ENCODE peak calls at places on chromosomes 5 and 9, in nine cellular contexts. T is H7, B is left ventricle myocardium inferior, F is HepG2, M is GM12865, C is ovary, L is H1, A is OCI-LY7, N is esophagus squamous epithelium. Q is an unnamed sample.

GRCh38 chr5:107538331-107539162 is 132.2 kb downstream of the EFNA5 start:
- DNase-seq in N (no peak), B (no peak), F (no peak), A (no peak), C (no peak), T (no peak), M (no peak), L (no peak), Q (no peak)

GRCh38 chr9:124507880-124508432 is 757 bp upstream of the NR5A1 start:
- DNase-seq in F (no peak), B (no peak), A (no peak), L (no peak), C (peak; percentile 28), M (no peak), T (peak; percentile 45), N (no peak), Q (no peak)

GRCh38 chr9:91164724-91165520 is 196.8 kb downstream of the AUH start:
- DNase-seq in A (no peak), M (peak; percentile 12), F (peak; percentile 30), N (peak; percentile 32), B (peak; percentile 45), T (no peak), L (no peak), C (no peak), Q (peak; percentile 72)

GRCh38 chr9:69307446-69308216 is 17.4 kb upstream of the ENTREP1 start:
- DNase-seq in A (no peak), L (peak; percentile 58), M (no peak), N (no peak), F (no peak), T (peak; percentile 22), B (no peak), C (no peak), Q (no peak)

GRCh38 chr5:120567066-120567465 is 103.0 kb downstream of the PRR16 start:
- DNase-seq in M (no peak), C (no peak), N (no peak), L (no peak), A (no peak), F (no peak), B (no peak), T (no peak), Q (no peak)

GRCh38 chr9:4973902-4974301 is 11.2 kb upstream of the JAK2 start:
- DNase-seq in C (no peak), M (no peak), A (no peak), N (no peak), B (no peak), L (no peak), F (peak; percentile 40), T (no peak), Q (no peak)

GRCh38 chr5:40681351-40682311 is 1.9 kb downstream of the PTGER4 start:
- DNase-seq in L (no peak), N (peak; percentile 17), F (no peak), A (no peak), T (peak; percentile 59), B (peak; percentile 27), M (peak; percentile 30), C (no peak), Q (no peak)

GRCh38 chr9:36101916-36102741 is 34.4 kb upstream of the GLIPR2 start:
- DNase-seq in A (no peak), N (no peak), L (peak; percentile 27), C (no peak), B (no peak), M (no peak), T (no peak), F (peak; percentile 57), Q (peak; percentile 73)

GRCh38 chr9:135602789-135603481 is 36.4 kb downstream of the GLT6D1 start:
- DNase-seq in C (no peak), M (peak; percentile 45), A (peak; percentile 57), N (no peak), B (peak; percentile 14), L (peak; percentile 17), T (peak; percentile 83), F (no peak), Q (no peak)

GRCh38 chr9:69120380-69121154 is 53.5 kb upstream of the TJP2 start:
- DNase-seq in T (peak; percentile 93), A (peak; percentile 50), M (peak; percentile 21), B (no peak), C (peak; percentile 53), F (peak; percentile 81), L (peak; percentile 81), N (no peak), Q (no peak)

GRCh38 chr5:65203746-65204145 is 278.0 kb downstream of the ADAMTS6 start:
- DNase-seq in L (no peak), M (no peak), T (no peak), N (no peak), B (no peak), C (no peak), F (no peak), A (no peak), Q (no peak)

GRCh38 chr5:90096415-90097081 is 313.0 kb downstream of the CETN3 start:
- DNase-seq in M (peak; percentile 25), N (no peak), B (no peak), L (peak; percentile 2), F (peak; percentile 10), T (no peak), A (no peak), C (no peak), Q (peak; percentile 71)

GRCh38 chr5:170503970-170504525 is at the start of gene KCNIP1:
- DNase-seq in L (no peak), M (no peak), T (peak; percentile 92), N (no peak), F (no peak), C (no peak), A (no peak), B (no peak), Q (no peak)

GRCh38 chr5:170502692-170503091 is 1.1 kb upstream of the KCNIP1 start:
- DNase-seq in T (no peak), N (no peak), B (no peak), F (no peak), L (no peak), C (no peak), M (no peak), A (no peak), Q (no peak)

GRCh38 chr5:170508036-170508435 is 4.2 kb downstream of the KCNIP1 start:
- DNase-seq in B (no peak), F (no peak), L (no peak), A (no peak), T (no peak), M (peak; percentile 6), N (no peak), C (no peak), Q (no peak)

GRCh38 chr5:170501931-170502330 is 1.9 kb upstream of the KCNIP1 start:
- DNase-seq in C (no peak), M (no peak), N (no peak), F (no peak), L (no peak), B (no peak), T (no peak), A (no peak), Q (no peak)

GRCh38 chr5:170504598-170505266 is 912 bp downstream of the KCNIP1 start:
- DNase-seq in C (no peak), T (no peak), A (no peak), M (no peak), B (no peak), L (no peak), N (no peak), F (no peak), Q (no peak)
- H3K4me3 ChIP-seq in C (no peak overlapping the region), T (peak overlapping the region; percentile 39), A (no peak overlapping the region), M (no peak overlapping the region), B (peak overlapping the region; percentile 60), L (peak overlapping the region; percentile 63), N (peak overlapping the region; percentile 63), F (no peak overlapping the region), Q (no peak overlapping the region)

DNA sequence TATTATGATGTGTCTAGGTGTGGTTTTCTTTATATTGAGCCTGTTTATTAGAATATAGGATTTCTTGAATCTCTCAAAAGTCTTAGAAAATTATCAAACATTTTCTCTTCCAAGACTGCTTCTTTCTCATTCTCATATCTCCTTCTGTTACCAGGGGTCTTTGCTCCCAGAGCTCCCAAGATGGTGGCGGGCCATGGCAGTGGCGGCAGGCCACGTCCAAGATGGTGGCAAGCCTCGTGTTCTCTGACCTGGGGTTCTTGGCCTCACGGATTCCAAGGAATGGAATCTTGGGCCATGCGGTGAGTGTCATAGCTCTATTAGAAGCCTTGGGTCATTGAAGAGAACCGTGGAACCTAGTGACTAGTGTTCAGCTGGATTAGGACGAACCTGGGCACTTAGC is 248.9 kb downstream of the SMARCA2 start:
- DNase-seq in M (no peak), L (no peak), T (no peak), A (no peak), F (no peak), C (no peak), B (no peak), N (no peak), Q (no peak)
- H3K4me3 ChIP-seq in M (no peak overlapping the region), L (no peak overlapping the region), T (no peak overlapping the region), A (no peak overlapping the region), F (no peak overlapping the region), C (no peak overlapping the region), B (no peak overlapping the region), N (no peak overlapping the region), Q (no peak overlapping the region)

GRCh38 chr9:83061036-83061435 is 1.9 kb downstream of the RASEF start:
- DNase-seq in M (no peak), T (no peak), A (no peak), N (no peak), C (no peak), B (no peak), L (no peak), F (no peak), Q (no peak)

GRCh38 chr9:83059417-83059816 is 3.5 kb downstream of the RASEF start:
- DNase-seq in L (no peak), A (no peak), B (no peak), C (no peak), F (no peak), N (no peak), T (no peak), M (no peak), Q (no peak)

GRCh38 chr9:83062011-83062652 is 810 bp downstream of the RASEF start:
- DNase-seq in A (no peak), F (no peak), C (no peak), M (no peak), N (no peak), T (peak; percentile 72), B (peak; percentile 15), L (peak; percentile 7), Q (no peak)

GRCh38 chr9:83062653-83063527 is at the start of gene RASEF:
- DNase-seq in L (peak; percentile 46), A (no peak), B (no peak), N (no peak), M (no peak), F (no peak), C (peak; percentile 19), T (peak; percentile 84), Q (no peak)

DNA sequence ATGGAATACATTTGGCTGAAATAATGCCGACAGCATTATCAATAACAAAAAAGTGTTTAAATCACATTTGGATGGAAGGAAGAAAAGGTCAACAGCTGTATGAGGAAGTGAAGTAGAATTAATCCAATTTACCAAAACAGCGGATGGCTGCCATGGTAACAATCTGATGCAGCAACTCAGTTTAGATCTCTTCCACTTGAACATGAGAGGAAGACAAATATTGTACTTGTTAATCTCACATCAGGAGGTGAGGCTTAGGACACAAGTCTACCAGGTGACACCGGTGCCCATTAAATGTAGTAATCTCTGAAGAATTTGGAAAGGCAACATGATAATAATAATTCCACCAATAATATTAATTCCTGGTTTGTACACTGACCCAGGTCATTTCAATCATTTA is 2.4 kb downstream of the RASEF start:
- DNase-seq in F (no peak), M (no peak), B (no peak), L (no peak), T (no peak), C (no peak), N (no peak), A (no peak), Q (no peak)
- H3K4me3 ChIP-seq in F (no peak overlapping the region), M (no peak overlapping the region), B (no peak overlapping the region), L (no peak overlapping the region), T (no peak overlapping the region), C (no peak overlapping the region), N (no peak overlapping the region), A (no peak overlapping the region), Q (no peak overlapping the region)

GRCh38 chr5:57298985-57299491 is 125.2 kb downstream of the GPBP1 start:
- DNase-seq in B (no peak), F (peak; percentile 46), A (peak; percentile 68), L (no peak), M (peak; percentile 76), T (peak; percentile 15), C (peak; percentile 34), N (no peak), Q (peak; percentile 60)
- H3K4me3 ChIP-seq in B (peak overlapping the region; percentile 49), F (no peak overlapping the region), A (no peak overlapping the region), L (no peak overlapping the region), M (peak overlapping the region; percentile 1), T (no peak overlapping the region), C (no peak overlapping the region), N (peak overlapping the region; percentile 42), Q (no peak overlapping the region)